ENCODE peak calls at places on chromosomes 1 and 21, in nine cellular contexts. P is HS-27A; U is stimulated activated CD4-positive, alpha-beta T cell treated with anti-CD3 and anti-CD28 coated beads, TNF-alpha, amount 100 ng/mL, for 24 hours; O is fibroblast of the aortic adventitia; I is hippocampal formation; R is NCI-H1105 treated with DMSO at 0.1 percent for 48 hours; X is tibial artery; Q is Calu3; E is AG09309. G is an unnamed sample.

GRCh38 chr1:151058682-151059341 is 610 bp downstream of the CDC42SE1 start:
- DNase-seq in O (peak), Q (peak), R (peak), E (no peak), U (no peak), I (no peak), X (no peak), P (no peak), G (no peak)

GRCh38 chr1:156933136-156933535 is 12.7 kb downstream of the LRRC71 start:
- DNase-seq in P (no peak), X (no peak), R (no peak), I (no peak), U (no peak), Q (no peak), O (no peak), E (no peak), G (no peak)

GRCh38 chr1:93880731-93881130 is 1.7 kb upstream of the DNTTIP2 start:
- DNase-seq in Q (no peak), X (no peak), I (no peak), O (no peak), E (no peak), P (no peak), U (no peak), R (no peak), G (no peak)

GRCh38 chr1:25879675-25880074 is 4.2 kb upstream of the PAQR7 start:
- DNase-seq in R (no peak), O (peak), X (no peak), U (no peak), P (no peak), Q (no peak), I (no peak), E (no peak), G (no peak)

GRCh38 chr1:61393575-61393974 is 311.2 kb downstream of the NFIA start:
- DNase-seq in E (no peak), I (no peak), O (no peak), Q (no peak), X (no peak), U (no peak), R (no peak), P (no peak), G (no peak)

GRCh38 chr21:41605178-41605933 is 97.4 kb upstream of the TMPRSS2 start:
- DNase-seq in U (no peak), E (no peak), I (no peak), R (no peak), Q (no peak), P (no peak), O (no peak), X (peak), G (no peak)

GRCh38 chr1:19863804-19864203 is 18.4 kb upstream of the OTUD3 start:
- DNase-seq in E (peak), P (no peak), O (peak), R (no peak), U (no peak), X (no peak), Q (peak), I (no peak), G (no peak)

GRCh38 chr1:32883973-32884372 is 2.3 kb upstream of the HPCA start:
- DNase-seq in E (no peak), X (no peak), I (no peak), R (no peak), P (no peak), Q (no peak), U (no peak), O (no peak), G (no peak)

GRCh38 chr1:27428316-27429028 is 36.0 kb downstream of the GPR3 start:
- DNase-seq in Q (no peak), X (peak), P (no peak), E (no peak), O (peak), I (peak), U (no peak), R (no peak), G (no peak)

GRCh38 chr1:41811051-41811795 is 107.5 kb downstream of the HIVEP3 start:
- DNase-seq in X (no peak), Q (no peak), R (no peak), I (no peak), U (no peak), P (no peak), E (no peak), O (peak), G (no peak)

GRCh38 chr1:116351914-116352313 is 21.1 kb upstream of the ATP1A1 start:
- DNase-seq in O (no peak), Q (no peak), I (no peak), X (no peak), U (no peak), P (no peak), R (no peak), E (no peak), G (no peak)

GRCh38 chr1:234781241-234782056 is 171.5 kb upstream of the IRF2BP2 start:
- DNase-seq in O (no peak), R (no peak), Q (no peak), X (no peak), E (no peak), P (no peak), I (no peak), U (no peak), G (no peak)

GRCh38 chr1:32014937-32015363 is 1.3 kb downstream of the KHDRBS1 start:
- DNase-seq in O (no peak), E (no peak), Q (no peak), U (no peak), R (no peak), P (no peak), X (no peak), I (no peak), G (peak)

GRCh38 chr1:61674221-61674620 is 50.7 kb downstream of the TM2D1 start:
- DNase-seq in I (no peak), X (no peak), P (no peak), Q (no peak), E (no peak), U (no peak), O (no peak), R (no peak), G (no peak)

GRCh38 chr1:167266965-167267364 is 46.3 kb downstream of the POU2F1 start:
- DNase-seq in E (no peak), X (no peak), I (no peak), P (no peak), O (no peak), U (no peak), Q (no peak), R (no peak), G (no peak)

GRCh38 chr1:46455951-46456350 is 33.7 kb upstream of the DMBX1 start:
- DNase-seq in P (no peak), E (no peak), O (no peak), R (peak), I (no peak), U (no peak), Q (no peak), X (no peak), G (no peak)

GRCh38 chr1:34407140-34407539 is 230.4 kb downstream of the C1orf94 start:
- DNase-seq in E (peak), R (no peak), U (no peak), I (no peak), X (no peak), P (no peak), Q (no peak), O (peak), G (no peak)

GRCh38 chr1:64981602-64981981 is 15.2 kb upstream of the JAK1 start:
- DNase-seq in Q (no peak), O (no peak), I (no peak), U (no peak), P (no peak), R (no peak), X (no peak), E (no peak), G (no peak)

GRCh38 chr1:43225168-43225567 is 44.6 kb upstream of the TMEM125 start:
- DNase-seq in R (peak), U (no peak), P (no peak), O (peak), E (no peak), Q (no peak), I (no peak), X (no peak), G (no peak)

GRCh38 chr1:203888807-203889251 is 27.4 kb downstream of the SNRPE start:
- DNase-seq in Q (no peak), P (peak), R (no peak), X (no peak), O (peak), E (peak), U (no peak), I (no peak), G (no peak)

GRCh38 chr1:217275617-217276398 is 355.1 kb downstream of the GPATCH2 start:
- DNase-seq in E (no peak), X (no peak), O (peak), R (no peak), U (no peak), I (no peak), P (no peak), Q (no peak), G (no peak)

GRCh38 chr1:78339490-78339889 is 151.3 kb upstream of the PTGFR start:
- DNase-seq in O (peak), E (no peak), P (peak), X (no peak), Q (no peak), I (no peak), R (no peak), U (no peak), G (no peak)

GRCh38 chr1:89908993-89909436 is 85.9 kb upstream of the ZNF326 start:
- DNase-seq in R (no peak), X (no peak), O (peak), E (peak), Q (no peak), P (no peak), U (no peak), I (no peak), G (no peak)

GRCh38 chr1:219806642-219807041 is 121.7 kb downstream of the SLC30A10 start:
- DNase-seq in R (no peak), E (no peak), U (no peak), O (peak), I (no peak), Q (no peak), P (no peak), X (no peak), G (no peak)

GRCh38 chr1:238777551-238777950 is 608.8 kb upstream of the CHRM3 start:
- DNase-seq in R (no peak), U (no peak), P (no peak), Q (no peak), I (no peak), X (no peak), E (peak), O (peak), G (no peak)

GRCh38 chr1:244651956-244652698 is 799 bp upstream of the DESI2 start:
- DNase-seq in U (no peak), P (no peak), E (no peak), R (no peak), Q (no peak), I (peak), O (no peak), X (no peak), G (no peak)

GRCh38 chr1:184487561-184488200 is 100.9 kb downstream of the C1orf21 start:
- DNase-seq in R (no peak), X (no peak), E (no peak), P (no peak), O (peak), I (peak), U (no peak), Q (no peak), G (no peak)

GRCh38 chr1:164953815-164954214 is 394.8 kb downstream of the PBX1 start:
- DNase-seq in Q (no peak), P (no peak), O (no peak), X (no peak), E (no peak), U (no peak), I (no peak), R (no peak), G (no peak)

GRCh38 chr1:175208773-175209492 is 16.4 kb upstream of the KIAA0040 start:
- DNase-seq in I (no peak), Q (no peak), R (peak), O (no peak), E (no peak), U (no peak), X (no peak), P (no peak), G (no peak)

GRCh38 chr1:237032029-237032428 is 10.0 kb upstream of the RYR2 start:
- DNase-seq in P (no peak), I (no peak), U (no peak), Q (peak), O (no peak), R (no peak), E (no peak), X (no peak), G (no peak)

GRCh38 chr1:64539808-64540207 is 69.9 kb downstream of the CACHD1 start:
- DNase-seq in Q (no peak), I (no peak), P (no peak), R (no peak), U (no peak), E (no peak), X (peak), O (peak), G (no peak)